ENCODE peak calls at places on chromosomes 7 and 10, in five cellular contexts. O, K, J, E and A are unnamed samples.

GRCh38 chr10:71223365-71224058 is 11.1 kb downstream of the UNC5B start:
- DNase-seq in O (no peak), K (no peak), J (no peak), E (peak; percentile 84), A (no peak)

GRCh38 chr7:1848013-1848640 is 178.1 kb downstream of the ELFN1 start:
- DNase-seq in O (no peak), K (no peak), J (no peak), E (no peak), A (no peak)

GRCh38 chr10:12351447-12351846 is 2.1 kb downstream of the CAMK1D start:
- DNase-seq in O (no peak), K (no peak), J (no peak), E (no peak), A (peak; percentile 21)

GRCh38 chr7:37081436-37081835 is 357.1 kb upstream of the AOAH start:
- DNase-seq in O (no peak), K (no peak), J (peak; percentile 50), E (no peak), A (peak; percentile 41)

GRCh38 chr10:78876449-78876848 is 192.3 kb upstream of the ZMIZ1 start:
- DNase-seq in O (no peak), K (no peak), J (no peak), E (no peak), A (no peak)

GRCh38 chr7:85135931-85136330 is 50.9 kb downstream of the SEMA3D start:
- DNase-seq in O (no peak), K (no peak), J (no peak), E (no peak), A (no peak)

GRCh38 chr7:152202056-152202455 is 176.6 kb downstream of the GALNT11 start:
- DNase-seq in O (no peak), K (no peak), J (no peak), E (no peak), A (no peak)

GRCh38 chr7:36029846-36030510 is 123.1 kb upstream of the EEPD1 start:
- DNase-seq in O (no peak), K (no peak), J (no peak), E (no peak), A (no peak)

GRCh38 chr10:72379776-72380175 is 25.1 kb upstream of the DNAJB12 start:
- DNase-seq in O (no peak), K (no peak), J (no peak), E (no peak), A (no peak)

GRCh38 chr7:41188163-41189130 is 514.4 kb downstream of the INHBA start:
- DNase-seq in O (no peak), K (no peak), J (no peak), E (no peak), A (no peak)

GRCh38 chr10:131694168-131694962 is 206.4 kb upstream of the PPP2R2D start:
- DNase-seq in O (no peak), K (no peak), J (no peak), E (no peak), A (no peak)

GRCh38 chr7:34696415-34696814 is 38.4 kb downstream of the NPSR1 start:
- DNase-seq in O (no peak), K (no peak), J (no peak), E (no peak), A (no peak)

GRCh38 chr10:10824611-10825148 is 193.0 kb upstream of the CELF2 start:
- DNase-seq in O (no peak), K (no peak), J (no peak), E (no peak), A (peak; percentile 23)

GRCh38 chr7:55339033-55339995 is 25.8 kb upstream of the LANCL2 start:
- DNase-seq in O (no peak), K (no peak), J (no peak), E (no peak), A (no peak)

GRCh38 chr10:35937538-35937937 is 295.4 kb upstream of the FZD8 start:
- DNase-seq in O (no peak), K (no peak), J (no peak), E (no peak), A (no peak)
- TF ChIP-seq CTCF in O (no peak), K (no peak), J (no peak), E (no peak), A (no peak)

DNA sequence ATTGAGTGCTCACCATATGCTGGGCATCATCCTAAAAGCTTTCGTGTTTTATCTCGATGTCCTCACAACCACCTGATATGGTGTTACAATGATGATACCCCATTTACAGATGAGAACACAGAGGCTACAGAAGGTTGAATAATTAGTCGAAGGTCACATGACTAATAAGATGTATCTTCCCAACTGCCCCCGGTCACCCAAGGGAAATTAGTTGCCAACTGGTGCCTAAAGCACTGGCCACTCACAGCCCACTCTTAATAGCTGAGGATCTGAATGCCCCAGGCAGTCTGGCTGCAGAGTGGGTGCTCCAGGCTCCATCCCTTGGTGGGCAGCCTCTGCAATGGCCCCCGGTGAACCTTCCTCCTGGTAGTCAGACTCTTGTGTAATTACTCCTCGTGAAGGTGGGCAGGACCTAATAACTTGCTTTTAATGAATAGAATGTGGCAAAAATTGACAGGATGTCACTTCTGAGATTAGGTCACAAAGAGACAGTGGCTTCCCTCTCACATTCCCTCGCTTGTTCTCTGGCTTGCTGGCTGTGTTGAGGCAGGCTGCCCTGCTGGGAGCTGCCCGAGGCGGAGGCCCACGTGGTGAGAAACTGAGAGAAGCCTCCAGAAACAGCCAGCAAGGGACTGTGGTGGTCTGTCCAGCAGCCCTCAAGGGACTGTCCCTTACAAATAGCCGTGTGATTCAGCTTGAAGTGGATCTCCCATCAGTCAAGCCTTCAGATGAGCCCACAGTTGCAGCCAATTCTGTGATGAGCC is 109.4 kb downstream of the ARHGAP22 start:
- DNase-seq in O (no peak), K (no peak), J (peak; percentile 9), E (no peak), A (no peak)
- TF ChIP-seq EP300 in O (no peak), K (no peak), J (no peak), E (no peak), A (no peak)

GRCh38 chr10:57015595-57016303 is 654.7 kb upstream of the ZWINT start:
- DNase-seq in O (no peak), K (no peak), J (no peak), E (no peak), A (no peak)
- H3K4me3 ChIP-seq in O (no peak overlapping the region), K (no peak overlapping the region), J (no peak overlapping the region), E (no peak overlapping the region), A (no peak overlapping the region)

GRCh38 chr10:133258066-133258817 is 18.4 kb downstream of the ADAM8 start:
- DNase-seq in O (no peak), K (no peak), J (peak; percentile 92), E (no peak), A (peak; percentile 67)

GRCh38 chr10:133259603-133259992 is 17.1 kb downstream of the ADAM8 start:
- DNase-seq in O (no peak), K (no peak), J (no peak), E (no peak), A (no peak)

GRCh38 chr10:133258818-133259602 is 17.7 kb downstream of the ADAM8 start:
- DNase-seq in O (peak; percentile 77), K (peak; percentile 78), J (peak; percentile 77), E (no peak), A (peak; percentile 70)

GRCh38 chr10:133255323-133255722 is 17.7 kb downstream of the VENTX start:
- DNase-seq in O (no peak), K (no peak), J (no peak), E (no peak), A (no peak)

GRCh38 chr10:133257489-133258065 is 19.1 kb downstream of the ADAM8 start:
- DNase-seq in O (peak; percentile 87), K (peak; percentile 56), J (peak; percentile 86), E (peak; percentile 69), A (peak; percentile 84)
- TF ChIP-seq CTCF in O (peak; percentile 66), K (peak; percentile 29), J (no peak), E (no peak), A (peak; percentile 35)